ENCODE peak calls at places on chromosomes 11 and 22, in nine cellular contexts. J, C, U, N, K, M, D, Z and X are unnamed samples.
A peak's percentile ranks its signal among the peaks of the same experiment; 100 is the strongest.

GRCh38 chr22:47564651-47565050 is 802.2 kb downstream of the TBC1D22A start:
- DNase-seq in K (no peak), Z (no peak), U (peak; percentile 64), M (no peak), N (no peak), C (no peak), D (no peak), J (no peak), X (no peak)

GRCh38 chr22:21106000-21106399 is 60.3 kb downstream of the LRRC74B start:
- DNase-seq in C (no peak), M (no peak), U (no peak), K (no peak), J (no peak), N (no peak), D (peak; percentile 20), Z (no peak), X (no peak)

GRCh38 chr11:45834298-45834756 is 12.9 kb upstream of the CRY2 start:
- DNase-seq in J (no peak), M (no peak), U (no peak), C (no peak), Z (no peak), N (no peak), K (no peak), D (no peak), X (no peak)

GRCh38 chr22:40637181-40638150 is 947 bp upstream of the MRTFA start:
- DNase-seq in Z (no peak), K (peak; percentile 71), U (no peak), N (peak; percentile 47), M (no peak), J (peak; percentile 53), D (peak; percentile 7), C (peak; percentile 43), X (no peak)

GRCh38 chr22:49255741-49256318 is 571.8 kb downstream of the BRD1 start:
- DNase-seq in K (no peak), J (no peak), Z (no peak), D (no peak), M (no peak), N (no peak), C (no peak), U (no peak), X (no peak)

GRCh38 chr11:19951558-19952083 is 208.7 kb downstream of the DBX1 start:
- DNase-seq in Z (peak; percentile 72), J (no peak), M (peak; percentile 34), D (peak; percentile 87), K (no peak), N (peak; percentile 75), C (no peak), U (peak; percentile 71), X (peak; percentile 73)

GRCh38 chr11:45926001-45926401 is 3.5 kb downstream of the LARGE2 start:
- DNase-seq in J (no peak), K (peak; percentile 56), D (no peak), U (no peak), M (no peak), N (no peak), Z (no peak), C (no peak), X (no peak)

GRCh38 chr11:18393581-18394299 is 623 bp upstream of the LDHA start:
- DNase-seq in M (no peak), J (no peak), U (no peak), D (no peak), C (peak; percentile 34), Z (no peak), K (no peak), N (no peak), X (no peak)

GRCh38 chr11:134524876-134525845 is 113.1 kb upstream of the B3GAT1 start:
- DNase-seq in U (no peak), M (no peak), N (no peak), J (no peak), C (no peak), Z (no peak), K (peak; percentile 35), D (no peak), X (no peak)

GRCh38 chr11:113989916-113990315 is 15.0 kb downstream of the HTR3A start:
- DNase-seq in U (no peak), D (no peak), N (no peak), C (no peak), K (no peak), J (no peak), M (no peak), Z (no peak), X (no peak)

GRCh38 chr11:111513240-111513605 is 1.0 kb upstream of the BTG4 start:
- DNase-seq in J (no peak), N (no peak), D (no peak), U (no peak), C (no peak), K (no peak), M (no peak), Z (no peak), X (no peak)
- H3K4me3 ChIP-seq in J (peak overlapping the region; percentile 51), N (no peak overlapping the region), D (no peak overlapping the region), U (no peak overlapping the region), C (no peak overlapping the region), K (no peak overlapping the region), M (peak overlapping the region; percentile 43), Z (no peak overlapping the region), X (no peak overlapping the region)

GRCh38 chr11:554428-554823 is 6.1 kb downstream of the LMNTD2 start:
- DNase-seq in N (no peak), M (no peak), U (no peak), Z (no peak), D (no peak), C (no peak), J (no peak), K (no peak), X (no peak)

GRCh38 chr11:555500-556174 is 4.9 kb downstream of the LMNTD2 start:
- DNase-seq in J (no peak), C (no peak), D (no peak), U (no peak), N (no peak), Z (no peak), K (no peak), M (no peak), X (no peak)

GRCh38 chr11:553949-554398 is 6.6 kb downstream of the LMNTD2 start:
- DNase-seq in J (no peak), K (no peak), N (no peak), C (no peak), Z (no peak), D (no peak), U (no peak), M (no peak), X (no peak)

GRCh38 chr11:556175-556699 is 4.3 kb downstream of the LMNTD2 start:
- DNase-seq in C (no peak), D (no peak), U (no peak), N (no peak), J (no peak), M (no peak), K (no peak), Z (no peak), X (no peak)

DNA sequence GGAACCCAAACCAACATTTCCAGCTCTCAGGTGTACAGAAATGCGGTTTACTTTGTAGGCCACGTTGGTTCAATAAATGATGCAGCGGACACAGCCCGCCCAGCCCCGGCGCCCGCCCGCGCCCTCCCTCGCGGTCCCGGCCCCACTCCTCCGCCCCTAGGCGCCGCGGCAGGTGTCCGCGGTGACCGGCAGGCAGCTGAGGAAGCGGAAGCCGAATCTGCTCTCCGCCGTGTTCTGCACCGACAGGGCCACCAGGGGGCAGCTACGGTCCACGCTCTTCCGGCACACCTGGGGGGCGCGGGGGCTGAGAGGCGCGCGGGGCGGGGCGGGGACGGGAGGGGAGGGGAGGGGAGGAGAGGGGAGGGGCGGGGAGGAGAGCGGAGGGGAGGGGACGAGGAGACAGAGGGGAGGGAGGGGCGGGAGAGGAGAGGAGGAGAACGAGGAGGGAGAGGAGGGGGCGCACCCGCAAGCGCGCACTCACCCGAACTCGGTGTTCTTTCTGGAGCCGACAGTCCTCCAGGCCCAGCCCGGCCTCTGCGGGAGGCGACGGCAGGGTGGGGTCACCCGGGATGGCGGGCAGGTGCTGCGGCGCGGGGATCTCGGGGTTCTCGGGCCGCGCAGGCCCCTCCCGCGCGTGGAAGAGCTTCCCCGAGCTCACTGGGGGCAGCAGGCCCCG is 5.6 kb downstream of the LMNTD2 start:
- DNase-seq in C (peak; percentile 79), N (peak; percentile 88), D (peak; percentile 81), U (peak; percentile 23), M (no peak), J (peak; percentile 55), K (peak; percentile 88), Z (peak; percentile 38), X (peak; percentile 24)
- TF ChIP-seq CTCF in C (peak; percentile 29), N (peak; percentile 73), D (peak; percentile 45), U (peak; percentile 48), M (peak; percentile 27), J (peak; percentile 55), K (peak; percentile 56), Z (peak; percentile 52), X (peak; percentile 60)

GRCh38 chr11:16739326-16739875 is 954 bp downstream of the C11orf58 start:
- DNase-seq in Z (peak; percentile 38), M (no peak), N (peak; percentile 15), D (peak; percentile 11), K (no peak), C (no peak), U (peak; percentile 26), J (no peak), X (peak; percentile 42)

GRCh38 chr11:16744128-16744725 is 5.8 kb downstream of the C11orf58 start:
- DNase-seq in K (no peak), U (no peak), C (no peak), Z (no peak), D (no peak), J (no peak), N (no peak), M (no peak), X (no peak)

GRCh38 chr11:16743478-16743877 is 5.0 kb downstream of the C11orf58 start:
- DNase-seq in U (no peak), Z (no peak), K (no peak), J (no peak), M (no peak), D (no peak), N (no peak), C (no peak), X (no peak)

GRCh38 chr11:16738949-16739262 is 459 bp downstream of the C11orf58 start:
- DNase-seq in N (no peak), D (no peak), C (no peak), K (no peak), Z (no peak), U (no peak), M (no peak), J (no peak), X (no peak)

GRCh38 chr11:16741473-16741872 is 3.0 kb downstream of the C11orf58 start:
- DNase-seq in C (no peak), N (no peak), J (no peak), Z (no peak), U (no peak), M (no peak), K (no peak), D (no peak), X (no peak)
- H3K4me3 ChIP-seq in C (no peak overlapping the region), N (no peak overlapping the region), J (no peak overlapping the region), Z (no peak overlapping the region), U (no peak overlapping the region), M (no peak overlapping the region), K (no peak overlapping the region), D (peak overlapping the region; percentile 31), X (no peak overlapping the region)

DNA sequence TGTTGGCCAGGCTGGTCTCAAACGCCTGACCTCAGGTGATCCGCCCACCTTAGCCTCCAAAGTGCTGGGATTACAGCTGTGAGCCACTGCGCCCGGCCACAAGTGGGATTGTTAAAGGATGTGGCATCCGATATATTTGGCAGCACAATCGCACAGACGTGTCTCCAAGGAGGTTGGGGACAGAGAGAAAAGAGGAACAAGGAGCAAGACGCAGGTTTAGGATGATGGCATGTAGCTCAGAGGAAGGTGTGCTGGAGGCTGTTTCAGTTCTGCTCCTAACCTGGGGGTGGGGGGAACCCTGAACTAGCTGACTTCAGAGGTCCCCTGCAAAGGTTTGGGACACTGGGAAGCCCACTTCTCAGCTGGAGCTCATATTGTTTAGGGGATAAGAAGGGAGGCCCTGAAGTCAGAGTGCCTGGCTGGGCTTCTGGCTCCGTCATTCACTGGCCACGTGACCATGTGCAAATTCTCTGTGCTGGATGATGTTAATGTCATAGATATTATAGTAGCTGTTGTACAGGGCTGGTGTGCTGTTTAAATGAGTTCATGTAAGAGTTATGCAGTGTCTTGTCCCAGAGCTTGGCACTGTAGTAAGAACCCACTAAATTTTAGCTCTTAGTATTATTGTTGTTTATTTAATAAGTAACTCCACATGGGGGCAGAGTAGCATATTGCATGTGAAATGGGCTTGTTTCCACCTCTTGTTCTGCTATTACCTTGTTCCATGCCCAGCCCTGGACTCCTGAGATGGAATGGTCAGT is 129.7 kb downstream of the ST3GAL4 start:
- DNase-seq in J (no peak), N (peak; percentile 33), M (peak; percentile 56), D (peak; percentile 21), Z (peak; percentile 27), K (peak; percentile 13), U (peak; percentile 33), C (no peak), X (peak; percentile 18)
- TF ChIP-seq CTCF in J (no peak), N (no peak), M (no peak), D (peak; percentile 48), Z (no peak), K (no peak), U (peak; percentile 0), C (no peak), X (no peak)